ENCODE peak calls at places on chromosome 1, in four cellular contexts. R, B, N and S are unnamed samples.

GRCh38 chr1:15992582-15993500 is 11.2 kb upstream of the SRARP start:
- DNase-seq in R (no peak), B (no peak), N (no peak), S (no peak)

GRCh38 chr1:227780101-227781044 is 35.1 kb upstream of the PRSS38 start:
- DNase-seq in R (peak), B (peak), N (no peak), S (no peak)

GRCh38 chr1:62529227-62529626 is 68.1 kb upstream of the ANGPTL3 start:
- DNase-seq in R (no peak), B (no peak), N (no peak), S (no peak)

GRCh38 chr1:27536767-27537166 is 46.8 kb upstream of the WASF2 start:
- DNase-seq in R (peak), B (no peak), N (no peak), S (no peak)

GRCh38 chr1:92953491-92953890 is 7.8 kb downstream of the DIPK1A start:
- DNase-seq in R (no peak), B (no peak), N (no peak), S (no peak)

GRCh38 chr1:161165742-161166668 is at the start of gene PPOX:
- DNase-seq in R (peak), B (peak), N (peak), S (peak)

GRCh38 chr1:25037174-25038074 is 107.3 kb upstream of the RUNX3 start:
- DNase-seq in R (peak), B (no peak), N (no peak), S (peak)

GRCh38 chr1:228984107-228984506 is 248.8 kb downstream of the RHOU start:
- DNase-seq in R (no peak), B (peak), N (no peak), S (no peak)

GRCh38 chr1:10727703-10728348 is 68.6 kb downstream of the CASZ1 start:
- DNase-seq in R (no peak), B (no peak), N (no peak), S (no peak)

GRCh38 chr1:20701446-20701845 is 16.4 kb downstream of the KIF17 start:
- DNase-seq in R (no peak), B (no peak), N (no peak), S (no peak)

GRCh38 chr1:240496941-240497340 is 115.0 kb downstream of the GREM2 start:
- DNase-seq in R (no peak), B (no peak), N (no peak), S (no peak)

GRCh38 chr1:161127649-161128048 is 4.8 kb downstream of the DEDD start:
- DNase-seq in R (no peak), B (no peak), N (no peak), S (no peak)

GRCh38 chr1:202161151-202162048 is 998 bp upstream of the PTPN7 start:
- DNase-seq in R (no peak), B (no peak), N (no peak), S (no peak)

GRCh38 chr1:117630423-117630998 is 24.7 kb downstream of the TENT5C start:
- DNase-seq in R (no peak), B (no peak), N (no peak), S (no peak)

GRCh38 chr1:29354511-29355098 is 118.3 kb downstream of the PTPRU start:
- DNase-seq in R (no peak), B (no peak), N (peak), S (no peak)

GRCh38 chr1:162138599-162139397 is 69.3 kb downstream of the NOS1AP start:
- DNase-seq in R (no peak), B (no peak), N (no peak), S (no peak)

GRCh38 chr1:91552596-91552995 is 51.9 kb downstream of the CDC7 start:
- DNase-seq in R (no peak), B (no peak), N (no peak), S (no peak)
- H3K4me3 ChIP-seq in R (no peak), B (no peak), N (no peak), S (no peak)

GRCh38 chr1:106972074-106972473 is 84.4 kb upstream of the PRMT6 start:
- DNase-seq in R (no peak), B (no peak), N (no peak), S (no peak)

GRCh38 chr1:106978477-106979322 is 77.8 kb upstream of the PRMT6 start:
- DNase-seq in R (no peak), B (no peak), N (peak), S (no peak)

DNA sequence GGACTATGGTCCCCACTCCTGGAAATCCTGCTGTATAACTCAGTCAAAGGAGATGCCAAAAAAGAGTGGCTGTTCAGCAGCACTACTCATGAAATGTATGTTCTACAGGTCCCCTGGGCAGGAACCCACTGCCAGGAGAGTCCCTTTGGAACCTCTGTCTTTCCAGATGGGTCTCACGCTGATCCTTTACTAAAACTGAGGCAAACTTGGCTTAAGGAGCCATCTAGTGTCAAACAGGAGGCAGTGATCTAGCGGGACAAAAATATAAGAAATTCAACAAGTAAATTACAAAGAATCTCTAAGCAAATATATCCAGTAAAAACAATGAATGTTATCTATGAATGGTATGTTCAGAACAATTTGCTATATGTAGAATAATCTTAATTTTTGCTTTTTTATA is 80.5 kb upstream of the PRMT6 start:
- DNase-seq in R (no peak), B (no peak), N (no peak), S (no peak)
- TF ChIP-seq POLR2A in R (no peak), B (no peak), N (no peak), S (no peak)

GRCh38 chr1:80767711-80768110 is 1033.0 kb upstream of the ADGRL2 start:
- DNase-seq in R (no peak), B (no peak), N (no peak), S (no peak)
- H3K4me3 ChIP-seq in R (no peak), B (no peak), N (no peak), S (no peak)

DNA sequence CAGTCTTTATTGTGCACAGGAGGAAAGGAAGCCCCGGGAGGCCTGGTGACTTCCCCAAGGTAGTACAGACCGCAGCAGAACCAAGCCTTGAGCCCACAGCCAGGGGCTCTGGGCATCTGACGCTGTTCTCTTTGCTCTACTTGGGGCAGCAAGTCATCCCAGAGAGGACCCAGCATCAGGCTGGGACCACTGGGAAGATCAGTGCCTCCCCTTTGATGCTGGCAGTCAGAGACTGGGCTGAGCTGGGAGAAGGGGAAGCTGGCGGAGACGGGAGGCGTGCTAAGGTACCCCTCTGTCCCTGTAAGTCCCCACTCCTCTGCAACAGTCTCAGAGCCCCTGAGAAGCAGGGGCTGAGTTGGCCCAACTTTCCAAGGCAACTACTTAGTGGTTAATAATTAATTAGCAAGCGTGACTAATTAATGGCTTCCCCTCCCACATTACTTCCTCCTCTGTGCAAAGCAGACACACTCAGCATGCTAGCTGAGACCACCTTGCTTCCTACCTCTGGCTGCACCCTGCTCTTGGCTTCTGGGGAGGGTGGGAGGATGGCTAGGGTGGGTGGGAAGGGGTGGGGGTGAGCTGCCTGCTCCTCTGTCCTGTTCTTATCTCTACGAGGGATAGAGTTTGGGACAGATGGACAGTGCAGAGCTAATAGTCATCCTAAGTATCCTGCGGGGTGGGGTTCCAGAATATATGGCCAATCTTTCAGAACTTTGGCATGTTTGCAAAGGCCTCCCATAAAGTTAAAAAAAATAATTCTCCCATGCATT is 1.3 kb downstream of the INAVA start:
- DNase-seq in R (no peak), B (no peak), N (no peak), S (no peak)
- TF ChIP-seq POLR2A in R (no peak), B (no peak), N (no peak), S (no peak)